ENCODE peak calls at places on chromosome 16, in four cellular contexts. One of them, this sample, is unnamed.

GRCh38 chr16:1902547-1903219 is 15.5 kb downstream of the HS3ST6 start:
- DNase-seq in cardiac muscle cell: no peak
- DNase-seq in ACHN: no peak
- DNase-seq in mucosa of gallbladder: no peak
- DNase-seq in this sample: no peak

GRCh38 chr16:17798721-17799120 is 328.0 kb upstream of the XYLT1 start:
- DNase-seq in cardiac muscle cell: no peak
- DNase-seq in ACHN: no peak
- DNase-seq in mucosa of gallbladder: no peak
- DNase-seq in this sample: no peak

GRCh38 chr16:12574721-12575120 is 229.0 kb downstream of the CPPED1 start:
- DNase-seq in cardiac muscle cell: no peak
- DNase-seq in mucosa of gallbladder: no peak
- DNase-seq in ACHN: no peak
- DNase-seq in this sample: no peak

GRCh38 chr16:27322858-27323780 is 9.3 kb downstream of the IL4R start:
- DNase-seq in cardiac muscle cell: no peak
- DNase-seq in ACHN: no peak
- DNase-seq in mucosa of gallbladder: peak
- DNase-seq in this sample: peak

GRCh38 chr16:87391324-87391949 is 699 bp upstream of the MAP1LC3B start:
- DNase-seq in mucosa of gallbladder: peak
- DNase-seq in cardiac muscle cell: peak
- DNase-seq in ACHN: peak
- DNase-seq in this sample: peak

GRCh38 chr16:85718682-85719081 is 29.9 kb upstream of the GINS2 start:
- DNase-seq in ACHN: no peak
- DNase-seq in mucosa of gallbladder: no peak
- DNase-seq in cardiac muscle cell: peak
- DNase-seq in this sample: peak

GRCh38 chr16:48608452-48608851 is 1.5 kb downstream of the N4BP1 start:
- DNase-seq in ACHN: no peak
- DNase-seq in mucosa of gallbladder: no peak
- DNase-seq in cardiac muscle cell: no peak
- DNase-seq in this sample: no peak

GRCh38 chr16:12500771-12501170 is 302.9 kb downstream of the CPPED1 start:
- DNase-seq in mucosa of gallbladder: no peak
- DNase-seq in cardiac muscle cell: no peak
- DNase-seq in ACHN: no peak
- DNase-seq in this sample: peak

GRCh38 chr16:83085660-83086059 is 458.9 kb downstream of the CDH13 start:
- DNase-seq in mucosa of gallbladder: no peak
- DNase-seq in cardiac muscle cell: no peak
- DNase-seq in ACHN: no peak
- DNase-seq in this sample: no peak

GRCh38 chr16:15521758-15522509 is 87.5 kb downstream of the BMERB1 start:
- DNase-seq in mucosa of gallbladder: no peak
- DNase-seq in cardiac muscle cell: no peak
- DNase-seq in ACHN: no peak
- DNase-seq in this sample: no peak

GRCh38 chr16:2520784-2521577 is 810 bp downstream of the AMDHD2 start:
- DNase-seq in mucosa of gallbladder: no peak
- DNase-seq in cardiac muscle cell: no peak
- DNase-seq in ACHN: peak
- DNase-seq in this sample: no peak

GRCh38 chr16:9256196-9256595 is 164.8 kb downstream of the HAPSTR1 start:
- DNase-seq in cardiac muscle cell: peak
- DNase-seq in ACHN: peak
- DNase-seq in mucosa of gallbladder: no peak
- DNase-seq in this sample: peak

GRCh38 chr16:13021996-13022395 is 120.6 kb downstream of the SHISA9 start:
- DNase-seq in ACHN: peak
- DNase-seq in cardiac muscle cell: no peak
- DNase-seq in mucosa of gallbladder: no peak
- DNase-seq in this sample: no peak

GRCh38 chr16:793414-793813 is 5.0 kb downstream of the CHTF18 start:
- DNase-seq in ACHN: no peak
- DNase-seq in cardiac muscle cell: no peak
- DNase-seq in mucosa of gallbladder: no peak
- DNase-seq in this sample: no peak

GRCh38 chr16:526181-527014 is 1.1 kb upstream of the CAPN15 start:
- DNase-seq in mucosa of gallbladder: no peak
- DNase-seq in ACHN: peak
- DNase-seq in cardiac muscle cell: peak
- DNase-seq in this sample: no peak

GRCh38 chr16:4081577-4082021 is 34.6 kb downstream of the ADCY9 start:
- DNase-seq in ACHN: no peak
- DNase-seq in mucosa of gallbladder: peak
- DNase-seq in cardiac muscle cell: no peak
- DNase-seq in this sample: no peak

GRCh38 chr16:4135537-4135936 is 19.3 kb upstream of the ADCY9 start:
- DNase-seq in mucosa of gallbladder: no peak
- DNase-seq in ACHN: no peak
- DNase-seq in cardiac muscle cell: no peak
- DNase-seq in this sample: no peak

GRCh38 chr16:1913327-1914083 is 4.7 kb downstream of the HS3ST6 start:
- DNase-seq in ACHN: no peak
- DNase-seq in cardiac muscle cell: no peak
- DNase-seq in mucosa of gallbladder: peak
- DNase-seq in this sample: peak

GRCh38 chr16:89190150-89190958 is 10.0 kb downstream of the SLC22A31 start:
- DNase-seq in ACHN: no peak
- DNase-seq in mucosa of gallbladder: no peak
- DNase-seq in cardiac muscle cell: no peak
- DNase-seq in this sample: no peak

GRCh38 chr16:88479795-88480760 is 27.0 kb downstream of the ZFPM1 start:
- DNase-seq in ACHN: no peak
- DNase-seq in mucosa of gallbladder: no peak
- DNase-seq in cardiac muscle cell: no peak
- DNase-seq in this sample: no peak

GRCh38 chr16:87033021-87033471 is 284.1 kb downstream of the C16orf95 start:
- DNase-seq in cardiac muscle cell: no peak
- DNase-seq in mucosa of gallbladder: no peak
- DNase-seq in ACHN: no peak
- DNase-seq in this sample: no peak

GRCh38 chr16:75599452-75600277 is 23.4 kb downstream of the ADAT1 start:
- DNase-seq in mucosa of gallbladder: no peak
- DNase-seq in ACHN: no peak
- DNase-seq in cardiac muscle cell: no peak
- DNase-seq in this sample: no peak

GRCh38 chr16:79318137-79318899 is 282.2 kb downstream of the MAF start:
- DNase-seq in mucosa of gallbladder: no peak
- DNase-seq in cardiac muscle cell: no peak
- DNase-seq in ACHN: no peak
- DNase-seq in this sample: no peak

GRCh38 chr16:56311208-56312027 is 113.9 kb downstream of the AMFR start:
- DNase-seq in ACHN: peak
- DNase-seq in cardiac muscle cell: no peak
- DNase-seq in mucosa of gallbladder: no peak
- DNase-seq in this sample: no peak

GRCh38 chr16:69423189-69423588 is 1.2 kb upstream of the CYB5B start:
- DNase-seq in ACHN: no peak
- DNase-seq in mucosa of gallbladder: no peak
- DNase-seq in cardiac muscle cell: no peak
- DNase-seq in this sample: no peak

GRCh38 chr16:73996624-73997339 is 299.8 kb upstream of the PSMD7 start:
- DNase-seq in mucosa of gallbladder: no peak
- DNase-seq in cardiac muscle cell: no peak
- DNase-seq in ACHN: no peak
- DNase-seq in this sample: peak

GRCh38 chr16:1678500-1679098 is 520 bp downstream of the JPT2 start:
- DNase-seq in mucosa of gallbladder: peak
- DNase-seq in cardiac muscle cell: peak
- DNase-seq in ACHN: peak
- DNase-seq in this sample: peak

GRCh38 chr16:87075319-87075860 is 241.8 kb downstream of the C16orf95 start:
- DNase-seq in mucosa of gallbladder: no peak
- DNase-seq in cardiac muscle cell: no peak
- DNase-seq in ACHN: no peak
- DNase-seq in this sample: no peak

GRCh38 chr16:818592-818991 is 18.1 kb upstream of the GNG13 start:
- DNase-seq in mucosa of gallbladder: no peak
- DNase-seq in ACHN: no peak
- DNase-seq in cardiac muscle cell: no peak
- DNase-seq in this sample: no peak

GRCh38 chr16:78515421-78515820 is 416.0 kb downstream of the WWOX start:
- DNase-seq in cardiac muscle cell: no peak
- DNase-seq in ACHN: no peak
- DNase-seq in mucosa of gallbladder: no peak
- DNase-seq in this sample: no peak

GRCh38 chr16:12201216-12201615 is 224.7 kb downstream of the SNX29 start:
- DNase-seq in ACHN: no peak
- DNase-seq in cardiac muscle cell: no peak
- DNase-seq in mucosa of gallbladder: no peak
- DNase-seq in this sample: no peak

GRCh38 chr16:17414421-17414820 is 56.3 kb downstream of the XYLT1 start:
- DNase-seq in cardiac muscle cell: no peak
- DNase-seq in ACHN: no peak
- DNase-seq in mucosa of gallbladder: no peak
- DNase-seq in this sample: no peak

GRCh38 chr16:59886021-59886420 is 1151.9 kb upstream of the GOT2 start:
- DNase-seq in cardiac muscle cell: no peak
- DNase-seq in ACHN: peak
- DNase-seq in mucosa of gallbladder: peak
- DNase-seq in this sample: no peak

GRCh38 chr16:85413713-85414663 is 199.1 kb upstream of the GSE1 start:
- DNase-seq in mucosa of gallbladder: no peak
- DNase-seq in ACHN: no peak
- DNase-seq in cardiac muscle cell: no peak
- DNase-seq in this sample: no peak

GRCh38 chr16:30007378-30007895 is 3.4 kb downstream of the DOC2A start:
- DNase-seq in ACHN: no peak
- DNase-seq in cardiac muscle cell: no peak
- DNase-seq in mucosa of gallbladder: no peak
- DNase-seq in this sample: no peak

GRCh38 chr16:55078699-55079415 is 148.2 kb downstream of the IRX5 start:
- DNase-seq in mucosa of gallbladder: no peak
- DNase-seq in ACHN: no peak
- DNase-seq in cardiac muscle cell: no peak
- DNase-seq in this sample: no peak

GRCh38 chr16:11484691-11485258 is 101.9 kb downstream of the LITAF start:
- DNase-seq in ACHN: no peak
- DNase-seq in mucosa of gallbladder: no peak
- DNase-seq in cardiac muscle cell: no peak
- DNase-seq in this sample: no peak

This sample was measured in colonic mucosa.